ENCODE peak calls at places on chromosomes 6 and 20, in eight cellular contexts. A, H, E, K, C, O, M and N are unnamed samples.

GRCh38 chr6:68710496-68710895 is 75.4 kb downstream of the ADGRB3 start:
- DNase-seq in O (no peak), K (no peak), C (no peak), E (no peak), H (no peak), A (no peak), M (no peak), N (no peak)

GRCh38 chr20:31869942-31870702 is at the start of the genes DUSP15 and TTLL9:
- DNase-seq in K (peak; percentile 60), M (no peak), A (peak; percentile 70), H (peak; percentile 67), C (no peak), E (peak; percentile 49), O (peak; percentile 59), N (peak; percentile 47)

GRCh38 chr6:79421001-79421411 is 116.2 kb downstream of the LCA5 start:
- DNase-seq in C (no peak), H (no peak), A (no peak), E (no peak), O (no peak), K (no peak), M (no peak), N (no peak)

GRCh38 chr6:57063847-57064246 is 17.4 kb downstream of the KIAA1586 start:
- DNase-seq in K (no peak), O (no peak), H (no peak), A (no peak), C (no peak), E (no peak), M (no peak), N (no peak)

GRCh38 chr6:158357570-158358216 is 45.4 kb downstream of the TULP4 start:
- DNase-seq in C (no peak), K (no peak), H (no peak), O (no peak), M (no peak), E (no peak), A (no peak), N (no peak)

GRCh38 chr6:13517116-13517515 is 29.7 kb upstream of the GFOD1 start:
- DNase-seq in M (no peak), K (no peak), H (no peak), A (no peak), E (no peak), C (no peak), O (no peak), N (no peak)

GRCh38 chr6:41578714-41579610 is 32.8 kb downstream of the FOXP4 start:
- DNase-seq in A (no peak), C (no peak), O (peak; percentile 75), H (peak; percentile 90), E (no peak), K (no peak), M (no peak), N (no peak)

GRCh38 chr6:3119040-3119723 is 671 bp downstream of the BPHL start:
- DNase-seq in C (peak; percentile 19), E (no peak), M (no peak), K (no peak), O (no peak), A (no peak), H (no peak), N (no peak)

GRCh38 chr20:31548823-31549512 is 34.7 kb downstream of the HM13 start:
- DNase-seq in E (no peak), O (no peak), A (peak; percentile 27), C (no peak), H (no peak), K (no peak), M (no peak), N (no peak)

GRCh38 chr20:62933966-62934365 is 4.0 kb upstream of the GID8 start:
- DNase-seq in M (no peak), H (no peak), A (no peak), C (no peak), K (no peak), E (no peak), O (no peak), N (no peak)

GRCh38 chr6:138346302-138347195 is 31.2 kb upstream of the SMIM28 start:
- DNase-seq in O (no peak), A (no peak), C (peak; percentile 76), K (no peak), H (peak; percentile 9), M (no peak), E (no peak), N (no peak)

GRCh38 chr6:111992851-111993250 is 61.1 kb upstream of the CCN6 start:
- DNase-seq in K (no peak), M (peak; percentile 50), C (no peak), H (no peak), O (no peak), A (no peak), E (no peak), N (no peak)

GRCh38 chr20:18506744-18507143 is 996 bp upstream of the SEC23B start:
- DNase-seq in C (no peak), K (no peak), A (no peak), O (no peak), H (peak; percentile 4), E (no peak), M (no peak), N (no peak)

DNA sequence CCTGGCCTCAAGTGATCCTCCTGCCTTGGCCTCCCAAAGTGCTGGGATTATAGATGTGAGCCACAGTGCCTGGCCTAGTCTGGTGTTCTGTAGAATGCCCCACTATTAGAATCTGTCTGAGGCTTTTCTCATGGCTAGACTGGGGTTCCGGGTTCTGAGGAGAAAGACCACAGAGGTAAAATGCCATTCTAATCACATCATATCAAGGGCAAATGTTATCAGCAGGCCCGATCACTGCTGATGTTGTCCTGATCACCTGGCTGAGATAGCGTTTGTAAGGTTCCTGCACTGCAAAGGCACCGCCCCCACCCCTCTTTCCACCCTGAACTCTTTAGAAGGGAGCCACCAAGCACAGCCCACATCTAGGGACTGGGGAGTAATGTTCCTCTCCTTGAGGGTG is 6.7 kb upstream of the SRC start:
- DNase-seq in M (no peak), E (no peak), H (no peak), O (no peak), C (no peak), K (no peak), A (no peak), N (no peak)
- H3K4me1 ChIP-seq in M (peaks cover 7% of the 10 kb centered on the region), E (peaks cover 12% of the 10 kb centered on the region), H (no peaks in the 10 kb centered on the region), O (peaks cover 22% of the 10 kb centered on the region), C (peaks cover 15% of the 10 kb centered on the region), K (no peaks in the 10 kb centered on the region), A (peaks cover 9% of the 10 kb centered on the region), N (no peaks in the 10 kb centered on the region)

GRCh38 chr20:41735949-41736348 is 117.8 kb upstream of the CHD6 start:
- DNase-seq in O (no peak), E (no peak), C (no peak), H (no peak), K (no peak), M (no peak), A (no peak), N (no peak)

GRCh38 chr20:41733151-41733550 is 115.0 kb upstream of the CHD6 start:
- DNase-seq in C (no peak), E (no peak), H (no peak), M (no peak), A (no peak), O (no peak), K (no peak), N (no peak)

GRCh38 chr20:41738584-41739193 is 120.5 kb upstream of the CHD6 start:
- DNase-seq in A (peak; percentile 53), O (no peak), K (peak; percentile 63), E (peak; percentile 45), H (peak; percentile 80), M (no peak), C (peak; percentile 57), N (peak; percentile 62)

GRCh38 chr20:41734506-41734945 is 116.3 kb upstream of the CHD6 start:
- DNase-seq in O (peak; percentile 54), A (no peak), H (peak; percentile 78), M (no peak), E (peak; percentile 29), K (no peak), C (peak; percentile 21), N (peak; percentile 19)
- H3K4me3 ChIP-seq in O (no peak overlapping the region), A (no peak overlapping the region), H (no peak overlapping the region), M (no peak overlapping the region), E (no peak overlapping the region), K (no peak overlapping the region), C (no peak overlapping the region), N (no peak overlapping the region)

GRCh38 chr6:40427196-40427595 is 160.0 kb downstream of the LRFN2 start:
- DNase-seq in A (no peak), C (no peak), K (no peak), M (no peak), O (no peak), E (no peak), H (no peak), N (no peak)
- H3K27ac ChIP-seq in A (no peak overlapping the region), C (no peak overlapping the region), K (no peak overlapping the region), M (no peak overlapping the region), O (no peak overlapping the region), E (no peak overlapping the region), H (no peak overlapping the region), N (no peak overlapping the region)

GRCh38 chr20:1951436-1952115 is 42.3 kb downstream of the PDYN start:
- DNase-seq in O (no peak), M (no peak), K (no peak), C (no peak), H (no peak), E (no peak), A (no peak), N (no peak)
- H3K4me1 ChIP-seq in O (peaks cover 10% of the 10 kb centered on the region), M (no peaks in the 10 kb centered on the region), K (peaks cover 7% of the 10 kb centered on the region), C (peaks cover 20% of the 10 kb centered on the region), H (peaks cover 43% of the 10 kb centered on the region), E (peaks cover 15% of the 10 kb centered on the region), A (peaks cover 4% of the 10 kb centered on the region), N (no peaks in the 10 kb centered on the region)

DNA sequence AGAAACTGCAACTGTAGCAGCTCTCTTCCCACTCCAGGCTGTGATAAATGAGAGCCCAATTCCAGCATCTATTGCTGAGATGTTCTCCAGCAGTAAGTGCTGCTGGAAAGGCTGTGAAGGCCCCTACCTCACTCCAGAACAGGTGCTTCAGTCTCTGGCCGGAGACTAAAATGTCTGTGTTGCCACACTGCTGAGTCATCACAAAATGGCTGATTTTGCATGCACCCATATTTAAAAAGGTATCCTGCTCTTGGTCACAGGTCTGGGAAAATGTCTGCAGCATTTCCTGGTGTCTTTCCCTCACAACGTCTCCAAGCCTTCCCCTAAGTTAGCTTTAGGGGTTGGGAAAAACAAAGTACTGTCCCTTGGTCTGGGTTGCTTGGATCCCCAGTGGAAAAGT is 95.1 kb downstream of the TPBG start:
- DNase-seq in M (no peak), A (no peak), E (no peak), C (no peak), O (no peak), H (no peak), K (no peak), N (no peak)
- H3K4me3 ChIP-seq in M (no peak overlapping the region), A (no peak overlapping the region), E (no peak overlapping the region), C (no peak overlapping the region), O (no peak overlapping the region), H (no peak overlapping the region), K (no peak overlapping the region), N (no peak overlapping the region)